ENCODE peak calls at places on chromosomes 5 and 9, in nine cellular contexts. One of them, this sample, is unnamed. For H3K36me3 and H3K4me1, the result is how much of the 10 kb centered on the place peaks cover.

GRCh38 chr5:172852490-172853354 is 18.7 kb downstream of the ERGIC1 start:
- DNase-seq in OCI-LY7: no peak
- DNase-seq in transverse colon: peak
- DNase-seq in NT2/D1: no peak
- DNase-seq in SJSA1: no peak
- DNase-seq in body of pancreas: no peak
- DNase-seq in heart right ventricle: no peak
- DNase-seq in adipocyte: no peak
- DNase-seq in mesenchymal stem cell: no peak
- DNase-seq in this sample: no peak

GRCh38 chr9:27437652-27438373 is 86.3 kb upstream of the IFNK start:
- DNase-seq in NT2/D1: no peak
- DNase-seq in transverse colon: no peak
- DNase-seq in SJSA1: no peak
- DNase-seq in heart right ventricle: no peak
- DNase-seq in body of pancreas: no peak
- DNase-seq in adipocyte: peak
- DNase-seq in OCI-LY7: no peak
- DNase-seq in mesenchymal stem cell: no peak
- DNase-seq in this sample: no peak

GRCh38 chr9:81804306-81804705 is 115.0 kb upstream of the TLE1 start:
- DNase-seq in mesenchymal stem cell: no peak
- DNase-seq in SJSA1: no peak
- DNase-seq in OCI-LY7: no peak
- DNase-seq in transverse colon: no peak
- DNase-seq in body of pancreas: no peak
- DNase-seq in adipocyte: no peak
- DNase-seq in NT2/D1: no peak
- DNase-seq in heart right ventricle: no peak
- DNase-seq in this sample: peak

GRCh38 chr9:133592731-133593409 is 16.3 kb downstream of the FAM163B start:
- DNase-seq in mesenchymal stem cell: no peak
- DNase-seq in body of pancreas: no peak
- DNase-seq in heart right ventricle: no peak
- DNase-seq in OCI-LY7: peak
- DNase-seq in NT2/D1: no peak
- DNase-seq in SJSA1: no peak
- DNase-seq in adipocyte: no peak
- DNase-seq in transverse colon: no peak
- DNase-seq in this sample: no peak

GRCh38 chr5:16160706-16161105 is 18.9 kb downstream of the MARCHF11 start:
- DNase-seq in transverse colon: no peak
- DNase-seq in body of pancreas: peak
- DNase-seq in heart right ventricle: no peak
- DNase-seq in NT2/D1: peak
- DNase-seq in SJSA1: no peak
- DNase-seq in OCI-LY7: peak
- DNase-seq in adipocyte: peak
- DNase-seq in mesenchymal stem cell: peak
- DNase-seq in this sample: no peak

GRCh38 chr9:120017971-120018370 is 562.0 kb downstream of the CDK5RAP2 start:
- DNase-seq in mesenchymal stem cell: no peak
- DNase-seq in adipocyte: no peak
- DNase-seq in body of pancreas: no peak
- DNase-seq in OCI-LY7: no peak
- DNase-seq in SJSA1: no peak
- DNase-seq in transverse colon: no peak
- DNase-seq in NT2/D1: no peak
- DNase-seq in heart right ventricle: no peak
- DNase-seq in this sample: no peak

GRCh38 chr9:112384690-112385089 is 4.8 kb downstream of the HSDL2 start:
- DNase-seq in OCI-LY7: peak
- DNase-seq in adipocyte: no peak
- DNase-seq in mesenchymal stem cell: no peak
- DNase-seq in NT2/D1: no peak
- DNase-seq in transverse colon: no peak
- DNase-seq in body of pancreas: no peak
- DNase-seq in heart right ventricle: no peak
- DNase-seq in SJSA1: no peak
- DNase-seq in this sample: no peak

GRCh38 chr5:116750626-116751188 is 176.1 kb upstream of the SEMA6A start:
- DNase-seq in SJSA1: no peak
- DNase-seq in NT2/D1: no peak
- DNase-seq in body of pancreas: no peak
- DNase-seq in heart right ventricle: no peak
- DNase-seq in OCI-LY7: no peak
- DNase-seq in transverse colon: no peak
- DNase-seq in adipocyte: no peak
- DNase-seq in mesenchymal stem cell: no peak
- DNase-seq in this sample: no peak

GRCh38 chr5:135324897-135325650 is 74.0 kb downstream of the MACROH2A1 start:
- DNase-seq in adipocyte: no peak
- DNase-seq in SJSA1: no peak
- DNase-seq in NT2/D1: no peak
- DNase-seq in transverse colon: no peak
- DNase-seq in body of pancreas: no peak
- DNase-seq in mesenchymal stem cell: no peak
- DNase-seq in OCI-LY7: no peak
- DNase-seq in heart right ventricle: no peak
- DNase-seq in this sample: no peak

GRCh38 chr9:110330484-110331115 is 7.1 kb downstream of the TXNDC8 start:
- DNase-seq in SJSA1: no peak
- DNase-seq in OCI-LY7: no peak
- DNase-seq in heart right ventricle: no peak
- DNase-seq in body of pancreas: no peak
- DNase-seq in NT2/D1: no peak
- DNase-seq in transverse colon: no peak
- DNase-seq in adipocyte: peak
- DNase-seq in mesenchymal stem cell: peak
- DNase-seq in this sample: no peak

GRCh38 chr5:112594060-112594850 is 143.4 kb upstream of the APC start:
- DNase-seq in mesenchymal stem cell: no peak
- DNase-seq in NT2/D1: no peak
- DNase-seq in adipocyte: peak
- DNase-seq in SJSA1: no peak
- DNase-seq in transverse colon: no peak
- DNase-seq in body of pancreas: no peak
- DNase-seq in heart right ventricle: no peak
- DNase-seq in OCI-LY7: peak
- DNase-seq in this sample: no peak

GRCh38 chr5:77326142-77326541 is 115.7 kb downstream of the PDE8B start:
- DNase-seq in adipocyte: no peak
- DNase-seq in NT2/D1: no peak
- DNase-seq in heart right ventricle: no peak
- DNase-seq in SJSA1: no peak
- DNase-seq in body of pancreas: no peak
- DNase-seq in transverse colon: no peak
- DNase-seq in OCI-LY7: no peak
- DNase-seq in mesenchymal stem cell: peak
- DNase-seq in this sample: no peak

GRCh38 chr5:152572812-152573211 is 167.7 kb upstream of the NMUR2 start:
- DNase-seq in adipocyte: no peak
- DNase-seq in transverse colon: no peak
- DNase-seq in body of pancreas: no peak
- DNase-seq in NT2/D1: no peak
- DNase-seq in OCI-LY7: no peak
- DNase-seq in SJSA1: no peak
- DNase-seq in mesenchymal stem cell: no peak
- DNase-seq in heart right ventricle: no peak
- DNase-seq in this sample: no peak

GRCh38 chr5:95530441-95530840 is 24.3 kb downstream of the SKIC3 start:
- DNase-seq in transverse colon: no peak
- DNase-seq in adipocyte: peak
- DNase-seq in body of pancreas: no peak
- DNase-seq in NT2/D1: no peak
- DNase-seq in mesenchymal stem cell: peak
- DNase-seq in SJSA1: peak
- DNase-seq in heart right ventricle: no peak
- DNase-seq in OCI-LY7: no peak
- DNase-seq in this sample: no peak

GRCh38 chr5:60489856-60490255 is 210.1 kb downstream of the DEPDC1B start:
- DNase-seq in SJSA1: no peak
- DNase-seq in heart right ventricle: no peak
- DNase-seq in OCI-LY7: no peak
- DNase-seq in transverse colon: no peak
- DNase-seq in NT2/D1: no peak
- DNase-seq in mesenchymal stem cell: no peak
- DNase-seq in adipocyte: no peak
- DNase-seq in body of pancreas: no peak
- DNase-seq in this sample: no peak

GRCh38 chr9:125410522-125410894 is 148.9 kb downstream of the GAPVD1 start:
- DNase-seq in transverse colon: no peak
- DNase-seq in mesenchymal stem cell: no peak
- DNase-seq in heart right ventricle: no peak
- DNase-seq in body of pancreas: no peak
- DNase-seq in SJSA1: no peak
- DNase-seq in adipocyte: no peak
- DNase-seq in OCI-LY7: no peak
- DNase-seq in NT2/D1: no peak
- DNase-seq in this sample: no peak
- H3K4me3 ChIP-seq in transverse colon: no peak
- H3K4me3 ChIP-seq in mesenchymal stem cell: no peak
- H3K4me3 ChIP-seq in heart right ventricle: peak
- H3K4me3 ChIP-seq in body of pancreas: no peak
- H3K4me3 ChIP-seq in SJSA1: no peak
- H3K4me3 ChIP-seq in adipocyte: no peak
- H3K4me3 ChIP-seq in OCI-LY7: peak
- H3K4me3 ChIP-seq in NT2/D1: peak
- H3K4me3 ChIP-seq in this sample: no peak

DNA sequence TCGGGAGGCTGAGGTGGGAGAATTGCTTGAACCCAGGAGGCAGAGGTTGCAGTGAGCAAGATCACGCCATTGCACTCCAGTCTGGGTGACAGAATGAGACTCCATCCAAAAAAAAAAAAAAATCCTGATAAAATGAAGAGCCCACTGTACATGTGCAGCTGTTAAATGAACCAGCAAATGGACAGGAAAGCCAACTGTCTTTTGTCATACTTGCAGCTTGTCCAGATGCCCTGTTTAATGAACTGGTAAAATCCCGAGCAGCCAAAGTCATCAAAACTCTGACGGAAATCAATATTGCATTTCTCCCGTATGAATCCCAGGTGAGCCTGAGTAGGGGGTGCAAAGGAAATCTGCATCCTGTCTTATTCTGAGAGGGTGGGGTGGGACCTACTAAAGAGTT is 45.9 kb upstream of the CFAP157 start:
- DNase-seq in adipocyte: no peak
- DNase-seq in SJSA1: no peak
- DNase-seq in transverse colon: no peak
- DNase-seq in mesenchymal stem cell: no peak
- DNase-seq in heart right ventricle: no peak
- DNase-seq in body of pancreas: no peak
- DNase-seq in NT2/D1: no peak
- DNase-seq in OCI-LY7: no peak
- DNase-seq in this sample: no peak
- H3K36me3 ChIP-seq in adipocyte: half or more
- H3K36me3 ChIP-seq in SJSA1: under half
- H3K36me3 ChIP-seq in transverse colon: under half
- H3K36me3 ChIP-seq in mesenchymal stem cell: under half
- H3K36me3 ChIP-seq in heart right ventricle: half or more
- H3K36me3 ChIP-seq in body of pancreas: under half
- H3K36me3 ChIP-seq in NT2/D1: under half
- H3K36me3 ChIP-seq in OCI-LY7: under half
- H3K36me3 ChIP-seq in this sample: under half

GRCh38 chr5:41338276-41338675 is 124.9 kb upstream of the C6 start:
- DNase-seq in NT2/D1: no peak
- DNase-seq in adipocyte: no peak
- DNase-seq in SJSA1: no peak
- DNase-seq in body of pancreas: no peak
- DNase-seq in heart right ventricle: no peak
- DNase-seq in mesenchymal stem cell: no peak
- DNase-seq in transverse colon: no peak
- DNase-seq in OCI-LY7: no peak
- DNase-seq in this sample: peak
- H3K4me1 ChIP-seq in NT2/D1: under half
- H3K4me1 ChIP-seq in adipocyte: under half
- H3K4me1 ChIP-seq in SJSA1: under half
- H3K4me1 ChIP-seq in body of pancreas: under half
- H3K4me1 ChIP-seq in heart right ventricle: under half
- H3K4me1 ChIP-seq in mesenchymal stem cell: under half
- H3K4me1 ChIP-seq in transverse colon: under half
- H3K4me1 ChIP-seq in OCI-LY7: under half
- H3K4me1 ChIP-seq in this sample: under half

DNA sequence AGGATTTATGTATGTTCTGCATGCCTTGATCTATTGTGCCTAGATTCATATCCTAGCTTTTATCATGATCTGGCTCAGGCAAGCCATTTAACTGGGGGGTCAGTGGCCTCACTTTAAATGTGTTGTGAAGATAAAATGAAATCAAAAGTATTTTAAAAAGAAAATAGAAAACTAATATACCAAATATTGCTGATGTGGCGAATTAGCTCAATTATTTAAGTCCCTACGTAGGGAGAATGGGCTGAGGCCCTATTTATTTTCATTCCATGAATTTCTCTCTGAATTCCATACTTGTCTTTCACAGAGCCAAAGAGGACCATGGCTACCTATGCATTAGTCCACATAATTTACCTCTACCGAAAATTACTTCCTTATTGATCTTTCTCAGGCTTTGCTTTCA is 1.8 kb downstream of the MBLAC2 start:
- DNase-seq in NT2/D1: no peak
- DNase-seq in body of pancreas: no peak
- DNase-seq in OCI-LY7: no peak
- DNase-seq in heart right ventricle: no peak
- DNase-seq in SJSA1: no peak
- DNase-seq in mesenchymal stem cell: no peak
- DNase-seq in transverse colon: no peak
- DNase-seq in adipocyte: no peak
- DNase-seq in this sample: no peak
- H3K4me3 ChIP-seq in NT2/D1: no peak
- H3K4me3 ChIP-seq in body of pancreas: peak
- H3K4me3 ChIP-seq in OCI-LY7: peak
- H3K4me3 ChIP-seq in heart right ventricle: peak
- H3K4me3 ChIP-seq in SJSA1: peak
- H3K4me3 ChIP-seq in mesenchymal stem cell: no peak
- H3K4me3 ChIP-seq in transverse colon: peak
- H3K4me3 ChIP-seq in adipocyte: peak
- H3K4me3 ChIP-seq in this sample: no peak

This sample was measured in uterus.